ENCODE peak calls at places on chromosome 10, in eight cellular contexts. Q is heart left ventricle, V is sigmoid colon, N is ovary, O is HCT116, S is adrenal gland, E is endothelial cell of umbilical vein, Z is right lobe of liver. B is an unnamed sample. For H3K4me1, the result is how much of the 10 kb centered on the place peaks cover.

GRCh38 chr10:26711324-26711723 is 13.8 kb downstream of the PDSS1 start:
- DNase-seq in Q (no peak), V (no peak), N (no peak), O (no peak), S (no peak), E (no peak), Z (no peak), B (no peak)

GRCh38 chr10:28668363-28669226 is 8.7 kb upstream of the BAMBI start:
- DNase-seq in Q (peak), V (peak), N (peak), O (no peak), S (peak), E (peak), Z (no peak), B (peak)

GRCh38 chr10:17084989-17085725 is 44.5 kb downstream of the CUBN start:
- DNase-seq in Q (peak), V (peak), N (no peak), O (no peak), S (no peak), E (no peak), Z (no peak), B (no peak)

GRCh38 chr10:5168897-5169296 is 16.1 kb downstream of the AKR1C8 start:
- DNase-seq in Q (no peak), V (no peak), N (no peak), O (no peak), S (no peak), E (no peak), Z (no peak), B (no peak)

GRCh38 chr10:47369251-47369894 is 14.7 kb downstream of the ZNF488 start:
- DNase-seq in Q (no peak), V (no peak), N (peak), O (no peak), S (no peak), E (no peak), Z (no peak), B (peak)

GRCh38 chr10:98029149-98030092 is 1.0 kb downstream of the CRTAC1 start:
- DNase-seq in Q (no peak), V (no peak), N (no peak), O (no peak), S (no peak), E (no peak), Z (no peak), B (no peak)

GRCh38 chr10:131061221-131061620 is 250.3 kb downstream of the TCERG1L start:
- DNase-seq in Q (no peak), V (no peak), N (no peak), O (no peak), S (no peak), E (no peak), Z (no peak), B (peak)

GRCh38 chr10:27440021-27440420 is 64.1 kb upstream of the RAB18 start:
- DNase-seq in Q (no peak), V (no peak), N (no peak), O (no peak), S (no peak), E (no peak), Z (no peak), B (no peak)

GRCh38 chr10:77792155-77792554 is 134.4 kb downstream of the DLG5 start:
- DNase-seq in Q (no peak), V (peak), N (no peak), O (no peak), S (peak), E (no peak), Z (no peak), B (no peak)

GRCh38 chr10:110993024-110993693 is 73.8 kb downstream of the SHOC2 start:
- DNase-seq in Q (no peak), V (no peak), N (no peak), O (no peak), S (no peak), E (no peak), Z (no peak), B (no peak)

GRCh38 chr10:33661580-33662269 is 327.3 kb upstream of the NRP1 start:
- DNase-seq in Q (peak), V (peak), N (no peak), O (no peak), S (peak), E (peak), Z (peak), B (peak)

GRCh38 chr10:2828741-2829140 is 238.6 kb upstream of the PFKP start:
- DNase-seq in Q (no peak), V (no peak), N (no peak), O (no peak), S (no peak), E (no peak), Z (no peak), B (no peak)

GRCh38 chr10:113679463-113680171 is at the start of gene CASP7:
- DNase-seq in Q (peak), V (peak), N (peak), O (peak), S (peak), E (peak), Z (peak), B (peak)

GRCh38 chr10:107275806-107276205 is 111.3 kb upstream of the SORCS1 start:
- DNase-seq in Q (no peak), V (no peak), N (no peak), O (no peak), S (no peak), E (no peak), Z (no peak), B (no peak)
- TF ChIP-seq POLR2A in Q (no peak), V (no peak), N (no peak), O (no peak), S (no peak), E (no peak), Z (no peak), B (no peak)

GRCh38 chr10:132627736-132628512 is 90.3 kb downstream of the INPP5A start:
- DNase-seq in Q (peak), V (peak), N (peak), O (no peak), S (peak), E (peak), Z (peak), B (peak)
- H3K4me1 ChIP-seq in Q (half or more), V (half or more), N (under half), O (under half), S (under half), E (under half), Z (under half), B (half or more)

GRCh38 chr10:31702005-31702404 is 226.6 kb downstream of the ARHGAP12 start:
- DNase-seq in Q (no peak), V (no peak), N (no peak), O (no peak), S (no peak), E (no peak), Z (no peak), B (no peak)
- TF ChIP-seq POLR2A in Q (no peak), V (no peak), N (no peak), O (no peak), S (no peak), E (no peak), Z (no peak), B (no peak)

GRCh38 chr10:73426318-73426717 is 7.0 kb downstream of the MSS51 start:
- DNase-seq in Q (no peak), V (no peak), N (no peak), O (no peak), S (no peak), E (no peak), Z (no peak), B (no peak)
- H3K4me1 ChIP-seq in Q (under half), V (under half), N (under half), O (under half), S (under half), E (under half), Z (under half), B (under half)

GRCh38 chr10:91908358-91909177 is 718 bp downstream of the FGFBP3 start:
- DNase-seq in Q (peak), V (peak), N (peak), O (peak), S (peak), E (peak), Z (peak), B (peak)
- TF ChIP-seq POLR2A in Q (no peak), V (no peak), N (no peak), O (no peak), S (no peak), E (no peak), Z (peak), B (no peak)

GRCh38 chr10:89526396-89526795 is 9.0 kb downstream of the SLC16A12 start:
- DNase-seq in Q (no peak), V (no peak), N (no peak), O (no peak), S (no peak), E (no peak), Z (no peak), B (no peak)
- H3K4me1 ChIP-seq in Q (under half), V (under half), N (under half), O (under half), S (under half), E (under half), Z (under half), B (under half)

B was measured in spleen.